ENCODE peak calls at places on chromosomes 12 and 14, in eight cellular contexts. L is GM23248, O is neural progenitor cell, C is GM23338, W is HCT116, I is endothelial cell of umbilical vein, Z is HepG2, D is mammary epithelial cell. M is an unnamed sample.
A peak's percentile ranks its signal among the peaks of the same experiment; 100 is the strongest.

GRCh38 chr12:102960766-102961487 is 3.5 kb downstream of the ASCL1 start:
- DNase-seq in O (peak; percentile 77), Z (no peak), W (no peak), C (no peak), I (no peak), D (no peak), L (no peak), M (no peak)

GRCh38 chr12:99131761-99132199 is 486.7 kb downstream of the APAF1 start:
- DNase-seq in L (peak; percentile 39), W (no peak), C (peak; percentile 88), O (peak; percentile 91), Z (no peak), I (no peak), D (no peak), M (peak; percentile 23)

GRCh38 chr12:114636723-114637480 is 47.1 kb downstream of the TBX3 start:
- DNase-seq in O (peak; percentile 58), I (no peak), W (no peak), L (peak; percentile 59), Z (no peak), C (peak; percentile 72), D (peak; percentile 56), M (no peak)

GRCh38 chr12:9787340-9787737 is 26.6 kb upstream of the CD69 start:
- DNase-seq in Z (no peak), L (peak; percentile 33), W (no peak), C (no peak), I (no peak), O (no peak), D (no peak), M (peak; percentile 61)

GRCh38 chr14:65434216-65434850 is 21.8 kb downstream of the FUT8 start:
- DNase-seq in Z (no peak), O (no peak), D (no peak), I (no peak), W (no peak), L (no peak), C (peak; percentile 18), M (peak; percentile 12)

GRCh38 chr14:90453401-90453951 is 56.6 kb downstream of the CALM1 start:
- DNase-seq in O (no peak), W (no peak), C (no peak), Z (no peak), D (no peak), L (peak; percentile 10), I (peak; percentile 94), M (peak; percentile 23)

GRCh38 chr14:68364823-68365222 is 428.0 kb downstream of the ZFP36L1 start:
- DNase-seq in O (no peak), W (no peak), I (no peak), L (no peak), C (peak; percentile 50), D (no peak), Z (no peak), M (peak; percentile 44)

GRCh38 chr12:117036547-117036946 is 62.7 kb downstream of the TESC start:
- DNase-seq in Z (no peak), I (no peak), L (no peak), O (no peak), W (no peak), C (no peak), D (no peak), M (no peak)

GRCh38 chr12:68121143-68121542 is 38.4 kb downstream of the IFNG start:
- DNase-seq in O (no peak), D (no peak), L (no peak), C (no peak), W (no peak), I (no peak), Z (no peak), M (no peak)

GRCh38 chr12:104694711-104695110 is 238.0 kb downstream of the CHST11 start:
- DNase-seq in L (peak; percentile 48), Z (no peak), D (no peak), O (no peak), W (no peak), I (no peak), C (no peak), M (no peak)

GRCh38 chr14:75426332-75427125 is 1.3 kb upstream of the JDP2 start:
- DNase-seq in L (no peak), I (no peak), C (no peak), D (no peak), W (no peak), Z (peak; percentile 40), O (no peak), M (no peak)

GRCh38 chr12:89319606-89320005 is 32.7 kb downstream of the DUSP6 start:
- DNase-seq in W (no peak), L (no peak), I (no peak), D (no peak), C (no peak), O (no peak), Z (no peak), M (no peak)

GRCh38 chr12:123164710-123165261 is 13.9 kb upstream of the PITPNM2 start:
- DNase-seq in D (no peak), C (no peak), I (no peak), L (no peak), O (no peak), Z (no peak), W (no peak), M (no peak)

GRCh38 chr12:53806689-53807088 is 54.9 kb upstream of the CISTR start:
- DNase-seq in O (no peak), C (no peak), D (peak; percentile 39), L (no peak), Z (no peak), I (no peak), W (no peak), M (peak; percentile 22)

GRCh38 chr12:51364026-51364425 is 17.5 kb upstream of the CELA1 start:
- DNase-seq in W (no peak), I (no peak), O (no peak), Z (no peak), C (no peak), L (no peak), D (no peak), M (no peak)

GRCh38 chr14:104973215-104974145 is 4.7 kb downstream of the AHNAK2 start:
- DNase-seq in D (peak; percentile 98), W (peak; percentile 98), I (peak; percentile 91), O (peak; percentile 60), Z (no peak), L (peak; percentile 100), C (no peak), M (peak; percentile 94)

GRCh38 chr12:131380961-131381705 is 329.8 kb upstream of the SFSWAP start:
- DNase-seq in Z (no peak), O (peak; percentile 34), C (peak; percentile 34), W (no peak), D (no peak), L (no peak), I (no peak), M (no peak)

GRCh38 chr14:76307786-76308780 is 67.9 kb upstream of the ESRRB start:
- DNase-seq in O (no peak), I (no peak), W (no peak), D (no peak), C (no peak), Z (no peak), L (no peak), M (no peak)

GRCh38 chr14:67510121-67510520 is 21.6 kb upstream of the TMEM229B start:
- DNase-seq in I (no peak), Z (no peak), O (no peak), C (no peak), D (no peak), W (no peak), L (peak; percentile 61), M (no peak)

GRCh38 chr14:30874999-30875787 is 834 bp downstream of the COCH start:
- DNase-seq in Z (no peak), C (peak; percentile 59), I (peak; percentile 19), L (peak; percentile 10), O (peak; percentile 50), W (no peak), D (no peak), M (no peak)
- TF ChIP-seq EZH2 in Z (no peak), C (peak; percentile 78), I (peak; percentile 89), L (peak; percentile 70), O (peak; percentile 35), W (no peak), D (no peak), M (peak; percentile 87)

GRCh38 chr14:73455294-73455693 is 3.1 kb downstream of the NUMB start:
- DNase-seq in C (no peak), O (no peak), Z (no peak), L (no peak), I (peak; percentile 41), D (no peak), W (no peak), M (no peak)
- H3K4me3 ChIP-seq in C (no peak overlapping the region), O (no peak overlapping the region), Z (no peak overlapping the region), L (peak overlapping the region; percentile 97), I (peak overlapping the region; percentile 38), D (no peak overlapping the region), W (no peak overlapping the region), M (no peak overlapping the region)

DNA sequence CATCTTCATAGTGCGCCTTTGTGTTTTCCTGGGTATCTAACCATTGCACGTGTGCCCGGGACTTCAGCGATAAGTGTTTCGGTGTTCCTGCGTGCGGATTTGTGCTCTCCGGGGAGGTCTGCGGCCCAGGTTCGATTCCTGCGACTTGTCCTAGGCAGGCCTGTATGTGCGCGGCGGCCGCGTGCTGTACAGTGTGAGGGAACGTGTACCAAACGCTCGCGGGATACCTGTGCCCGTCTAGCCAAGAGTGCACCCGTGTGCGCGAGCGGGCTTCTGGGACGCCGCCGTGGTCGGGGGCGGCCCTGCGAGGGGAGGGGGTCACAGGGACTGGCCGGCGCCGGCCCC is 253 bp upstream of the DLK1 start:
- DNase-seq in C (peak; percentile 58), L (no peak), W (no peak), I (no peak), D (no peak), Z (no peak), O (peak; percentile 70), M (no peak)
- TF ChIP-seq EZH2 in C (peak; percentile 24), L (no peak), W (no peak), I (peak; percentile 78), D (no peak), Z (no peak), O (no peak), M (peak; percentile 11)

GRCh38 chr12:12791756-12792346 is 6.4 kb downstream of the APOLD1 start:
- DNase-seq in O (no peak), Z (no peak), I (no peak), W (no peak), D (no peak), L (peak; percentile 48), C (peak; percentile 57), M (peak; percentile 59)
- H3K4me3 ChIP-seq in O (no peak overlapping the region), Z (peak overlapping the region; percentile 35), I (no peak overlapping the region), W (no peak overlapping the region), D (no peak overlapping the region), L (peak overlapping the region; percentile 31), C (no peak overlapping the region), M (no peak overlapping the region)

DNA sequence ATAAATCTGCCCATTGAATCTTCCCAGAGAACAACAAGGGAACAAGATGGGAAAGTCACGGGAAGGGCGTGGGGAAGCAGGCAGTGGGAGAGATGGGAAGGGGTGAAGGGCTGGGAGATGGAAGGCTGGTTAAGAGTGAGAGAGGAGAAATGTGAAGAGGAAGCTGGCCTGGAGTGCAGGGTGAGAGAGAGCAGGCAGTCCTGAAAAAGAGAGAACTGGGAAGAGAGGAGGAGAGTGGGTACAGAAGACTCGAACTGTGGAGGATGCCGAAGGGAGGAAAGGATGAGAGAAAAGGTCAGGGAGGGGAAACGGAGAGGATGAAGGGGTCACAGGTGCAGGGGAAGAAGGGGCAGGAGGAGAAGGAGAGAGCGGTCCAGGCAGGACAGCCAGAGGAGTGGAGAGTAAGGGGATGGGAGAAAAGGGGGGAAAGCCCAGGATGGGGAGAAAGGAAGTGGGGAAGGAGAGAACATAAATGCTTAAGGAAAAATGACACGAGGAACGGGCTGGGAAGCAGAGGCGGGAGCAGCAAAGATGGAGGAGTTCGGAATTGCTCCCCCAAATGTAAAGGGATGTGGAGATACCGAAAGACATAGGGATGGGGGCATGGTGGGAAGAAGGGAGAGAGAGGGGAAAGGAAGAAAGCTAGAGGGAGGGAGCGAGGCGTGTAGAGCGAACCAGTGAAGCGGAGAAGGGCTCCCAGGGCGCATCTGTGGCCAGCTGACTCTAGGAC is 1.2 kb downstream of the PIANP start:
- DNase-seq in W (no peak), Z (no peak), O (no peak), D (no peak), L (peak; percentile 20), I (no peak), C (no peak), M (no peak)
- TF ChIP-seq EZH2 in W (no peak), Z (no peak), O (no peak), D (peak; percentile 33), L (peak; percentile 95), I (peak; percentile 81), C (no peak), M (peak; percentile 35)

M was measured in astrocyte.